ENCODE peak calls at places on chromosomes 4 and X, in ten cellular contexts. One of them, this sample, is unnamed.

GRCh38 chr4:140168474-140168873 is 14.5 kb upstream of the MAML3 start:
- DNase-seq in AG09319: no peak
- DNase-seq in endothelial cell: no peak
- DNase-seq in AG04450: no peak
- DNase-seq in bronchial epithelial cell: no peak
- DNase-seq in upper lobe of left lung: no peak
- DNase-seq in H1: no peak
- DNase-seq in omental fat pad: no peak
- DNase-seq in GM06990: no peak
- DNase-seq in pancreas: no peak
- DNase-seq in this sample: no peak

GRCh38 chr4:127634181-127634580 is 1.4 kb downstream of the INTU start:
- DNase-seq in GM06990: no peak
- DNase-seq in endothelial cell: no peak
- DNase-seq in pancreas: no peak
- DNase-seq in H1: no peak
- DNase-seq in AG09319: no peak
- DNase-seq in AG04450: peak
- DNase-seq in upper lobe of left lung: no peak
- DNase-seq in bronchial epithelial cell: peak
- DNase-seq in omental fat pad: no peak
- DNase-seq in this sample: no peak

GRCh38 chr4:122658818-122659295 is 38.0 kb upstream of the IL21 start:
- DNase-seq in omental fat pad: no peak
- DNase-seq in bronchial epithelial cell: no peak
- DNase-seq in GM06990: peak
- DNase-seq in endothelial cell: no peak
- DNase-seq in AG04450: no peak
- DNase-seq in pancreas: no peak
- DNase-seq in AG09319: no peak
- DNase-seq in H1: no peak
- DNase-seq in upper lobe of left lung: no peak
- DNase-seq in this sample: no peak

GRCh38 chr4:183142566-183143545 is 43.8 kb downstream of the WWC2 start:
- DNase-seq in omental fat pad: no peak
- DNase-seq in H1: no peak
- DNase-seq in upper lobe of left lung: peak
- DNase-seq in GM06990: no peak
- DNase-seq in pancreas: peak
- DNase-seq in endothelial cell: no peak
- DNase-seq in AG09319: peak
- DNase-seq in AG04450: no peak
- DNase-seq in bronchial epithelial cell: peak
- DNase-seq in this sample: no peak

GRCh38 chr4:26937136-26937535 is 76.5 kb downstream of the STIM2 start:
- DNase-seq in pancreas: no peak
- DNase-seq in endothelial cell: no peak
- DNase-seq in GM06990: no peak
- DNase-seq in bronchial epithelial cell: no peak
- DNase-seq in AG04450: no peak
- DNase-seq in H1: no peak
- DNase-seq in AG09319: no peak
- DNase-seq in omental fat pad: no peak
- DNase-seq in upper lobe of left lung: no peak
- DNase-seq in this sample: no peak

GRCh38 chr4:12409507-12410190 is 981.0 kb upstream of the HS3ST1 start:
- DNase-seq in pancreas: no peak
- DNase-seq in upper lobe of left lung: no peak
- DNase-seq in AG04450: no peak
- DNase-seq in bronchial epithelial cell: peak
- DNase-seq in H1: no peak
- DNase-seq in AG09319: no peak
- DNase-seq in endothelial cell: no peak
- DNase-seq in GM06990: no peak
- DNase-seq in omental fat pad: no peak
- DNase-seq in this sample: no peak

GRCh38 chr4:152255437-152255836 is 280.5 kb downstream of the FBXW7 start:
- DNase-seq in upper lobe of left lung: peak
- DNase-seq in GM06990: peak
- DNase-seq in H1: no peak
- DNase-seq in omental fat pad: no peak
- DNase-seq in bronchial epithelial cell: peak
- DNase-seq in endothelial cell: no peak
- DNase-seq in pancreas: no peak
- DNase-seq in AG09319: no peak
- DNase-seq in AG04450: no peak
- DNase-seq in this sample: no peak

GRCh38 chr4:116202524-116202923 is 882.9 kb downstream of the TRAM1L1 start:
- DNase-seq in endothelial cell: no peak
- DNase-seq in AG09319: no peak
- DNase-seq in omental fat pad: no peak
- DNase-seq in upper lobe of left lung: no peak
- DNase-seq in GM06990: no peak
- DNase-seq in H1: no peak
- DNase-seq in pancreas: no peak
- DNase-seq in bronchial epithelial cell: no peak
- DNase-seq in AG04450: no peak
- DNase-seq in this sample: no peak

GRCh38 chrX:136870064-136870463 is 10.5 kb downstream of the RBMX start:
- DNase-seq in endothelial cell: no peak
- DNase-seq in AG04450: no peak
- DNase-seq in H1: no peak
- DNase-seq in pancreas: no peak
- DNase-seq in bronchial epithelial cell: no peak
- DNase-seq in AG09319: no peak
- DNase-seq in upper lobe of left lung: no peak
- DNase-seq in omental fat pad: no peak
- DNase-seq in GM06990: no peak
- DNase-seq in this sample: no peak

GRCh38 chr4:164012396-164013027 is 518.0 kb downstream of the TMA16 start:
- DNase-seq in bronchial epithelial cell: peak
- DNase-seq in pancreas: no peak
- DNase-seq in AG04450: no peak
- DNase-seq in H1: peak
- DNase-seq in omental fat pad: no peak
- DNase-seq in GM06990: no peak
- DNase-seq in endothelial cell: peak
- DNase-seq in AG09319: no peak
- DNase-seq in upper lobe of left lung: no peak
- DNase-seq in this sample: no peak

GRCh38 chrX:25043192-25043591 is 27.4 kb upstream of the ARX start:
- DNase-seq in omental fat pad: no peak
- DNase-seq in GM06990: no peak
- DNase-seq in AG09319: no peak
- DNase-seq in H1: no peak
- DNase-seq in AG04450: no peak
- DNase-seq in bronchial epithelial cell: no peak
- DNase-seq in upper lobe of left lung: no peak
- DNase-seq in pancreas: no peak
- DNase-seq in endothelial cell: no peak
- DNase-seq in this sample: no peak

GRCh38 chrX:115912372-115912897 is 258.1 kb upstream of the AGTR2 start:
- DNase-seq in endothelial cell: no peak
- DNase-seq in AG09319: no peak
- DNase-seq in H1: no peak
- DNase-seq in AG04450: no peak
- DNase-seq in omental fat pad: no peak
- DNase-seq in bronchial epithelial cell: no peak
- DNase-seq in GM06990: peak
- DNase-seq in pancreas: no peak
- DNase-seq in upper lobe of left lung: no peak
- DNase-seq in this sample: no peak
- TF ChIP-seq CTCF in endothelial cell: peak
- TF ChIP-seq CTCF in AG09319: peak
- TF ChIP-seq CTCF in H1: peak
- TF ChIP-seq CTCF in AG04450: no peak
- TF ChIP-seq CTCF in omental fat pad: no peak
- TF ChIP-seq CTCF in bronchial epithelial cell: no peak
- TF ChIP-seq CTCF in GM06990: peak
- TF ChIP-seq CTCF in pancreas: peak
- TF ChIP-seq CTCF in upper lobe of left lung: no peak
- TF ChIP-seq CTCF in this sample: no peak

DNA sequence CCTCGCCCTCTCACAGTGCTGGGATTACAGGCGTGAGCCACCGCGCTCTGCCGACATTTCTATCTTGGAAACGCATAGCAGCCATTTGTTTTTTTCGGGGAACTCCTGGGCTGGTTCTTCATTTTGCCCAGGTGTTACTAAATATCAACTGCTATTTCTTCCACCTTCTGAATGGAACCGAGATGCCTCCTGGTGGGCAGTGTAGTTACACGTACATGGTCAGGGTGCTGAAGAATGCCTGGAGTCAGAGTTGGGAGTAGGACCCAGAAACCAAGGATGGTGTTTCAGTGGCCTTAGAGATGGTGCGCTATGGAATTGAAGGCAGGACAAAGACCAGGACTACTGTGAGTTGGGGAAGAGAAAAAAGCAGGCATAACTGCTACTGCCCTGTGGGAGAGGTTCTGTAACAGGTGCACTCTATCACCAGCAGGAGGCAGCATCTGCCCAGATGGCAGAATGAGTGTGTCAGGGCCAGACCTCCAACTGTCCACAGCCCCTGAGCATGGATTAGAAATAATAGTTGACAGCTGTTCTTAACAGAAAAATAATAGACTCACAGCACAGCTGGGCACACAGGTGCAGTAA is 81.7 kb downstream of the ZC4H2 start:
- DNase-seq in omental fat pad: no peak
- DNase-seq in pancreas: no peak
- DNase-seq in bronchial epithelial cell: peak
- DNase-seq in H1: peak
- DNase-seq in AG09319: no peak
- DNase-seq in GM06990: no peak
- DNase-seq in upper lobe of left lung: no peak
- DNase-seq in endothelial cell: peak
- DNase-seq in AG04450: no peak
- DNase-seq in this sample: no peak
- TF ChIP-seq CTCF in omental fat pad: no peak
- TF ChIP-seq CTCF in pancreas: peak
- TF ChIP-seq CTCF in bronchial epithelial cell: peak
- TF ChIP-seq CTCF in H1: peak
- TF ChIP-seq CTCF in AG09319: peak
- TF ChIP-seq CTCF in GM06990: peak
- TF ChIP-seq CTCF in upper lobe of left lung: no peak
- TF ChIP-seq CTCF in endothelial cell: peak
- TF ChIP-seq CTCF in AG04450: peak
- TF ChIP-seq CTCF in this sample: no peak

DNA sequence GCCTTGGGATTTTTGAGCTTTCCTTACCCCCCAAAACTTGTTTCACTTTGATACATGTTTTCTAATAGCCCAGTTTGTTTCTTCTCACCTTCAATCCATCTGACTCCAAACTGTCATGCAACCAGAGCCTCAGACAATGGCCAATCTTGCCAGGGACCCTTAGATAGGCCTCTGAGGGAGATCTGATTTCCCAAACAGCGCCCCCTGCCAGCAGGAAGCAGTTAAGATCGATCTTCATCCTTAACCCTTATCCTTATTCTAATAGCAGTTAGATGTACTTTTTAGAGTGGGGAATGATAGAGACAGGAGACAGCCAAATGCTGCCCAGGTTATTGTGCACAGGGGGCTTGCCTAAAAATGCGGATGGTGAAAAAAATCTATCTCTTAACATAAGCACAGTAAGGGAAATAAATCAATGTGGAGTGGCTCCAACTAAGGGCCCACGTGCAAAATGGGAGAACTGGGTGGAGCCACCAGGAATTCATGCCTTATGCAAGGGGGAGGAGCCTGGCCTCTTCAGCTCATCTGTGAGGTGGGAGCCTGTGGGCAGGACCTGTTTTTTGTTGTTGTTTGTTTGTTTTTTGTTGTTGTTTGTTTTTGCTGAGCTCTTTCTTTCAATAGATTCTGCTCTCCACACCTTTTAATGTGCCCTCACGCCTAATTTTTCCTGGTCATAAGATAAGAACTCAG is 833.6 kb upstream of the AGA start:
- DNase-seq in endothelial cell: no peak
- DNase-seq in GM06990: no peak
- DNase-seq in pancreas: no peak
- DNase-seq in AG04450: no peak
- DNase-seq in omental fat pad: no peak
- DNase-seq in upper lobe of left lung: no peak
- DNase-seq in AG09319: no peak
- DNase-seq in bronchial epithelial cell: no peak
- DNase-seq in H1: no peak
- DNase-seq in this sample: no peak
- TF ChIP-seq CTCF in endothelial cell: peak
- TF ChIP-seq CTCF in GM06990: no peak
- TF ChIP-seq CTCF in pancreas: no peak
- TF ChIP-seq CTCF in AG04450: no peak
- TF ChIP-seq CTCF in omental fat pad: no peak
- TF ChIP-seq CTCF in upper lobe of left lung: no peak
- TF ChIP-seq CTCF in AG09319: no peak
- TF ChIP-seq CTCF in bronchial epithelial cell: no peak
- TF ChIP-seq CTCF in H1: peak
- TF ChIP-seq CTCF in this sample: no peak

GRCh38 chr4:55397024-55397520 is 1.3 kb downstream of the TMEM165 start:
- DNase-seq in AG04450: no peak
- DNase-seq in GM06990: no peak
- DNase-seq in endothelial cell: no peak
- DNase-seq in AG09319: no peak
- DNase-seq in H1: no peak
- DNase-seq in omental fat pad: no peak
- DNase-seq in pancreas: no peak
- DNase-seq in bronchial epithelial cell: no peak
- DNase-seq in upper lobe of left lung: peak
- DNase-seq in this sample: no peak

GRCh38 chr4:55396305-55397023 is 707 bp downstream of the TMEM165 start:
- DNase-seq in pancreas: peak
- DNase-seq in AG04450: no peak
- DNase-seq in H1: no peak
- DNase-seq in AG09319: no peak
- DNase-seq in endothelial cell: peak
- DNase-seq in omental fat pad: no peak
- DNase-seq in upper lobe of left lung: peak
- DNase-seq in GM06990: peak
- DNase-seq in bronchial epithelial cell: peak
- DNase-seq in this sample: no peak

GRCh38 chr4:55393461-55394320 is 2.1 kb upstream of the TMEM165 start:
- DNase-seq in AG09319: no peak
- DNase-seq in endothelial cell: no peak
- DNase-seq in upper lobe of left lung: no peak
- DNase-seq in H1: no peak
- DNase-seq in AG04450: peak
- DNase-seq in GM06990: no peak
- DNase-seq in pancreas: no peak
- DNase-seq in bronchial epithelial cell: peak
- DNase-seq in omental fat pad: no peak
- DNase-seq in this sample: no peak

GRCh38 chr4:55395529-55396304 is at the start of gene TMEM165:
- DNase-seq in H1: peak
- DNase-seq in pancreas: peak
- DNase-seq in upper lobe of left lung: peak
- DNase-seq in GM06990: peak
- DNase-seq in bronchial epithelial cell: peak
- DNase-seq in endothelial cell: peak
- DNase-seq in AG09319: no peak
- DNase-seq in AG04450: peak
- DNase-seq in omental fat pad: peak
- DNase-seq in this sample: peak

DNA sequence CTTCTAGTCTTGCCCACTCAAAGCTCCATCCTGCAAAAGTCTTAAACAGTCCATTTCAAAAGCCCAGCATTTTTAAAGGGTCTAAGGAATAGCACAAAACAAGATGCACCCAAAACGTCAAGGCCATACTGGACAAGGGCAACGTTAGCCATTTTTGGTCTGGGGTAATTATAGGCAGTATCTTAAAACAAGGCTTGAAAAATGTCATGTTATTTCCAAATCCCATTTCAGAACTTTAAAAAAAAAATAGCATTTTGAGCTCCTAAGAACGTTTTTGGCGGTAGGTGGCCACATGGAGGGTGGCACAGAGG is 584 bp upstream of the TMEM165 start:
- DNase-seq in omental fat pad: no peak
- DNase-seq in AG09319: no peak
- DNase-seq in endothelial cell: no peak
- DNase-seq in bronchial epithelial cell: no peak
- DNase-seq in pancreas: no peak
- DNase-seq in H1: no peak
- DNase-seq in GM06990: no peak
- DNase-seq in upper lobe of left lung: no peak
- DNase-seq in AG04450: no peak
- DNase-seq in this sample: no peak
- TF ChIP-seq CTCF in omental fat pad: no peak
- TF ChIP-seq CTCF in AG09319: peak
- TF ChIP-seq CTCF in endothelial cell: no peak
- TF ChIP-seq CTCF in bronchial epithelial cell: no peak
- TF ChIP-seq CTCF in pancreas: no peak
- TF ChIP-seq CTCF in H1: no peak
- TF ChIP-seq CTCF in GM06990: no peak
- TF ChIP-seq CTCF in upper lobe of left lung: no peak
- TF ChIP-seq CTCF in AG04450: peak
- TF ChIP-seq CTCF in this sample: no peak

This sample was measured in D721Med.